ENCODE peak calls at places on chromosomes 7 and 10, in nine cellular contexts. Y is GM13977; V is CMK; E is effector CD4-positive, alpha-beta T cell; C is 8988T; O is activated T-helper 2 cell treated with anti-CD3 and anti-CD28 coated beads, Interferon-gamma antibody, Interleukin-2, Interleukin-4, amounts not matched to agents 10 μg/mL and 5 μg/mL and 100 μg/mL, durations not matched to agents 14 hours and 24 hours and 36 hours; U is fibroblast of the aortic adventitia; T is GM12878; M is lower lobe of right lung. N is an unnamed sample.

GRCh38 chr7:151744656-151745055 is 132.3 kb downstream of the PRKAG2 start:
- DNase-seq in Y (no peak), V (no peak), E (no peak), C (no peak), O (no peak), U (no peak), T (no peak), M (no peak), N (no peak)

GRCh38 chr7:108358553-108358952 is 97.7 kb downstream of the NRCAM start:
- DNase-seq in Y (no peak), V (no peak), E (no peak), C (no peak), O (no peak), U (peak; percentile 92), T (no peak), M (no peak), N (no peak)

GRCh38 chr7:16657656-16658279 is 11.8 kb downstream of the BZW2 start:
- DNase-seq in Y (no peak), V (no peak), E (no peak), C (no peak), O (no peak), U (peak; percentile 85), T (no peak), M (no peak), N (no peak)

GRCh38 chr7:101108330-101108857 is 18.5 kb upstream of the SERPINE1 start:
- DNase-seq in Y (peak; percentile 69), V (no peak), E (no peak), C (no peak), O (no peak), U (peak; percentile 42), T (peak; percentile 51), M (peak; percentile 67), N (no peak)

GRCh38 chr7:132815696-132816334 is 239.5 kb upstream of the PLXNA4 start:
- DNase-seq in Y (no peak), V (no peak), E (no peak), C (no peak), O (no peak), U (peak; percentile 79), T (no peak), M (no peak), N (no peak)

GRCh38 chr10:11578802-11579255 is 32.6 kb downstream of the USP6NL start:
- DNase-seq in Y (peak; percentile 18), V (no peak), E (no peak), C (no peak), O (no peak), U (no peak), T (peak; percentile 73), M (no peak), N (no peak)

GRCh38 chr10:71222541-71223364 is 10.4 kb downstream of the UNC5B start:
- DNase-seq in Y (no peak), V (no peak), E (no peak), C (peak; percentile 28), O (no peak), U (peak; percentile 44), T (no peak), M (no peak), N (no peak)

GRCh38 chr7:88357295-88357694 is 50.6 kb upstream of the STEAP4 start:
- DNase-seq in Y (no peak), V (no peak), E (no peak), C (no peak), O (no peak), U (peak; percentile 14), T (no peak), M (peak; percentile 51), N (no peak)

GRCh38 chr10:32972929-32973328 is 14.9 kb upstream of the ITGB1 start:
- DNase-seq in Y (no peak), V (no peak), E (no peak), C (no peak), O (no peak), U (no peak), T (no peak), M (no peak), N (no peak)

GRCh38 chr10:11242443-11243386 is 225.0 kb downstream of the CELF2 start:
- DNase-seq in Y (peak; percentile 45), V (no peak), E (no peak), C (no peak), O (no peak), U (no peak), T (peak; percentile 90), M (no peak), N (no peak)

GRCh38 chr7:93910076-93910994 is 4.0 kb downstream of the GNGT1 start:
- DNase-seq in Y (no peak), V (no peak), E (no peak), C (no peak), O (no peak), U (peak; percentile 97), T (no peak), M (no peak), N (no peak)

GRCh38 chr7:154827007-154827406 is 175.9 kb downstream of the PAXIP1 start:
- DNase-seq in Y (no peak), V (no peak), E (no peak), C (no peak), O (no peak), U (no peak), T (no peak), M (no peak), N (no peak)

GRCh38 chr7:74405191-74405898 is 48.4 kb upstream of the GTF2IRD1 start:
- DNase-seq in Y (no peak), V (no peak), E (no peak), C (no peak), O (no peak), U (no peak), T (no peak), M (no peak), N (no peak)

GRCh38 chr10:75995041-75995430 is 563.6 kb downstream of the LRMDA start:
- DNase-seq in Y (no peak), V (no peak), E (no peak), C (no peak), O (no peak), U (no peak), T (no peak), M (no peak), N (no peak)